ENCODE peak calls at places on chromosomes 1 and 21, in four cellular contexts. V is K562, I is GM12891, L is GM12878. Z is an unnamed sample.

GRCh38 chr21:38297871-38298270 is 41.1 kb downstream of the KCNJ15 start:
- DNase-seq in V (no peak), I (no peak), L (no peak), Z (no peak)

GRCh38 chr1:109509176-109510134 is at the start of gene AMIGO1:
- DNase-seq in L (no peak), V (peak; percentile 87), I (peak; percentile 79), Z (peak; percentile 49)

GRCh38 chr1:88976235-88976634 is 16.2 kb downstream of the KYAT3 start:
- DNase-seq in V (no peak), I (no peak), L (no peak), Z (no peak)

GRCh38 chr21:45234906-45235305 is 52.8 kb downstream of the POFUT2 start:
- DNase-seq in I (no peak), V (no peak), L (no peak), Z (no peak)

GRCh38 chr1:154474802-154475201 is 27.2 kb upstream of the TDRD10 start:
- DNase-seq in I (no peak), V (no peak), L (no peak), Z (peak; percentile 55)

GRCh38 chr1:11571906-11572616 is 82.2 kb downstream of the FBXO2 start:
- DNase-seq in I (no peak), L (no peak), V (peak; percentile 60), Z (no peak)

GRCh38 chr1:240515505-240515904 is 96.5 kb downstream of the GREM2 start:
- DNase-seq in L (no peak), V (no peak), I (no peak), Z (no peak)

GRCh38 chr21:32653326-32653901 is 41.2 kb upstream of the CFAP298 start:
- DNase-seq in L (no peak), I (peak; percentile 25), V (peak; percentile 67), Z (peak; percentile 29)

GRCh38 chr1:226407497-226408284 is at the start of gene PARP1:
- DNase-seq in V (peak; percentile 98), L (no peak), I (peak; percentile 86), Z (peak; percentile 85)

GRCh38 chr1:44542415-44543063 is 131.7 kb downstream of the TMEM53 start:
- DNase-seq in V (no peak), I (no peak), L (no peak), Z (no peak)

GRCh38 chr1:14529436-14529835 is 69.0 kb upstream of the KAZN start:
- DNase-seq in V (no peak), L (no peak), I (no peak), Z (no peak)

GRCh38 chr1:214446772-214447556 is 104.4 kb downstream of the PTPN14 start:
- DNase-seq in V (no peak), L (no peak), I (no peak), Z (no peak)

GRCh38 chr21:44653123-44653522 is 1.3 kb downstream of the KRTAP12-4 start:
- DNase-seq in V (peak; percentile 18), I (no peak), L (no peak), Z (no peak)

GRCh38 chr1:156172696-156173470 is 19.5 kb downstream of the SEMA4A start:
- DNase-seq in L (no peak), I (no peak), V (peak; percentile 40), Z (no peak)

GRCh38 chr1:145963218-145964019 is 956 bp downstream of the ANKRD34A start:
- DNase-seq in V (no peak), I (no peak), L (no peak), Z (no peak)

GRCh38 chr21:35164380-35164779 is 115.3 kb upstream of the RUNX1 start:
- DNase-seq in V (no peak), L (no peak), I (no peak), Z (no peak)

GRCh38 chr21:35159881-35160280 is 110.8 kb upstream of the RUNX1 start:
- DNase-seq in L (no peak), I (no peak), V (no peak), Z (no peak)

GRCh38 chr21:35164971-35165483 is 115.9 kb upstream of the RUNX1 start:
- DNase-seq in V (no peak), L (no peak), I (no peak), Z (no peak)

GRCh38 chr21:35168702-35169101 is 119.6 kb upstream of the RUNX1 start:
- DNase-seq in I (no peak), L (no peak), V (no peak), Z (no peak)

GRCh38 chr21:35163381-35163780 is 114.3 kb upstream of the RUNX1 start:
- DNase-seq in I (no peak), V (no peak), L (no peak), Z (no peak)
- TF ChIP-seq SPI1 in I (no peak), V (no peak), L (no peak), Z (no peak)

DNA sequence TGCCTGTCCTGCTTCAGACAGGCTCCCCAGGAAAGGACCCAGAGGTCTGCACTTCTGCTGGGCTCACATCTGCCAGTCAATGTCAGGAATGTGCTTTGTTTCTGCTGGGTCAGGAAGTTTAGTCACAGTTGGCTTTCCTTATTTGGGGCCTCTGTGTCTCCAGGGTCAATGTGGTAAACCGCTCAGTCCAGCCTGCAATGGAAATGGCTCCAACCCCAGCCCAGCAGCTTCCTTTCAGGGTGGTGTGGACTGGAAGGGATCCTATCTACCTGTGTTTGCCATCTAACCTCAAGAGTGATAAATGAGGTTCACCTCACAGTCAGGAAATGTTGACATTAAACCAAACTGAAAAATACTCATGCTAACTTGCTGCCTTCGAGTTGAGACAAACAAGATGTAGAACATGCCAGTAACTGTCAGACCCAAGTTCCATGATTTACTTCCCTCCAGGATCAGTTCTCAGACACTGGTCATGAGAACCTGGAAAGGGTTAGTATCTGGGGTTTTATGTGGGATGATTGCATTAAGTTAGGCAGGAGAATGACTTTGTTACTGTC is 20.3 kb downstream of the ENO1 start:
- DNase-seq in V (peak; percentile 60), I (no peak), L (no peak), Z (peak; percentile 77)
- TF ChIP-seq SPI1 in V (peak; percentile 23), I (no peak), L (no peak), Z (no peak)

DNA sequence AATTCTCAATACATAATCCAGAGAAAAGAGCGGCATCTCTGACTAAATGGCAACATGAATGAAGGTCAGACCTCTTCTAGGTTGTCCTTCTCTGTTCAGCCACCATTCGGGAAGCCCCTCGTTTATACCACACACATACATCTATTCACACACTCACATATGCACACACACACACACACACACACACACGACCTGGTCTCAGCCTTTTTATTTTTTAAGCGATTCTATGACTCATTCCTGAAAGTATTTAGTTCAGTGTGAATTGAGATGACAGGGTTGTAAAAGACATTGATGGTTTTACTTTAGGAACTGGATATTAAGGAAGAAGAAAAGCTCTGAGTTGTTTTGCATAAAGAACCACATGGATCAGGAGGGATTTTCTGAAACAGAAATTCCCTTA is 383.0 kb upstream of the ESRRG start:
- DNase-seq in I (no peak), L (no peak), V (no peak), Z (no peak)
- TF ChIP-seq SPI1 in I (no peak), L (no peak), V (no peak), Z (no peak)

GRCh38 chr1:94456736-94457135 is 38.5 kb downstream of the ABCD3 start:
- DNase-seq in L (no peak), V (no peak), I (no peak), Z (no peak)

GRCh38 chr1:94463765-94464330 is 45.7 kb downstream of the ABCD3 start:
- DNase-seq in I (no peak), L (no peak), V (peak; percentile 31), Z (peak; percentile 33)

GRCh38 chr1:94463056-94463764 is 45.0 kb downstream of the ABCD3 start:
- DNase-seq in V (no peak), L (no peak), I (no peak), Z (no peak)

DNA sequence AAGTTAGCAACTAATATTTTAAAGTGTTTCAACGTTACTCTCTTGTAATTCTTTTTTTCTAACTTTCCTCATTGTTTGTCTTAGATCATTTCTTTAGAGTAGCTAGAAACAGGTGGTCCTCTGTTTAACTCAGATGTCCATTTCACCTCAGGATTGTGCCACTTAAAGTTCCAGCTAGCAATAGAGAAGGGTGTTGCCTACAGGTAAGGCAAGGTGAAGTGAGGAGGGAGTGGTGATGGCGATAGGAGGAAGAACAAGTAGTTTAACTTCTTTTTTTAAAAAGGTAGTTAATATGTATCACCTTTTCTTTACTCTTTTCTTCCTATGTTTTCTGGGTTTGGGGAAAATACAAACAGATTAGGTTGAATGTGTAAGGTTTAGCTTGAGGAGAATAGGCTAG is 44.4 kb downstream of the ABCD3 start:
- DNase-seq in L (no peak), I (no peak), V (no peak), Z (no peak)
- TF ChIP-seq SPI1 in L (no peak), I (no peak), V (no peak), Z (no peak)

GRCh38 chr1:231177226-231177625 is 15.4 kb downstream of the TRIM67 start:
- DNase-seq in I (no peak), V (no peak), L (no peak), Z (no peak)

GRCh38 chr1:231178970-231179369 is 17.1 kb downstream of the TRIM67 start:
- DNase-seq in I (no peak), L (no peak), V (no peak), Z (no peak)

GRCh38 chr1:231180034-231180433 is 18.2 kb downstream of the TRIM67 start:
- DNase-seq in L (no peak), I (no peak), V (no peak), Z (no peak)

GRCh38 chr1:231177971-231178370 is 16.1 kb downstream of the TRIM67 start:
- DNase-seq in V (no peak), L (no peak), I (no peak), Z (no peak)

DNA sequence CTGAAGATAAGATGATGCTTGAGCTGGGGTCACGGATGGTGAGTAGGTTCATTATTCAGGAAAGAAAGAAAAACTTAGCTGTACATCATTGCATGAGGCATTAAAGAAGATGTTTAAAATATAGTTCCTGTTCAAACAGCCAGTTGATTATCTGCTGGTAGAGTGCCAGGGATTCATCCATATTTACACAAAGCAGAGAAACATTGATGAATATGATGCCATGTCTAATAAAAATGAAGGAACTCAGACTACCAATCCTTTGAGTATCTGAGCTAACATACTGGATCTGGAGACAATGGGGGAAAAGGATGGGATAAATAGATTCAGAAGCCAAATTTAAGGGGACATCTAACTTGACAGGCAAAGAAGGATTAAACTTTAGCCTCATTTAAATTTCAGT is 14.6 kb downstream of the TRIM67 start:
- DNase-seq in I (no peak), V (no peak), L (no peak), Z (no peak)
- TF ChIP-seq SPI1 in I (no peak), V (no peak), L (no peak), Z (no peak)

GRCh38 chr1:150778409-150778808 is 12.8 kb upstream of the CTSS start:
- DNase-seq in L (no peak), I (no peak), V (no peak), Z (no peak)
- TF ChIP-seq SPI1 in L (no peak), I (no peak), V (no peak), Z (no peak)